ENCODE peak calls at places on chromosomes 11 and 22, in five cellular contexts. K is Peyer's patch, N is psoas muscle, H is mammary epithelial cell, U is HAP-1. L is an unnamed sample.

GRCh38 chr22:24845036-24845918 is 39.3 kb downstream of the SGSM1 start:
- DNase-seq in H (no peak), K (no peak), U (no peak), N (peak; percentile 38), L (no peak)

GRCh38 chr11:45527898-45528297 is 137.5 kb downstream of the CHST1 start:
- DNase-seq in K (no peak), H (peak; percentile 10), N (no peak), U (no peak), L (no peak)

GRCh38 chr11:102730036-102730815 is 5.5 kb upstream of the MMP8 start:
- DNase-seq in K (no peak), N (no peak), U (no peak), H (no peak), L (no peak)

GRCh38 chr11:24683578-24683977 is 186.7 kb downstream of the LUZP2 start:
- DNase-seq in H (no peak), U (no peak), K (no peak), N (no peak), L (no peak)

GRCh38 chr11:103744496-103745153 is 291.8 kb upstream of the DDI1 start:
- DNase-seq in N (no peak), U (no peak), K (no peak), H (no peak), L (no peak)

GRCh38 chr11:132648841-132649240 is 883.5 kb downstream of the OPCML start:
- DNase-seq in K (no peak), U (no peak), N (no peak), H (no peak), L (no peak)

GRCh38 chr22:20131593-20131855 is at the start of gene ZDHHC8:
- DNase-seq in H (no peak), N (peak; percentile 61), K (peak; percentile 66), U (no peak), L (no peak)

GRCh38 chr11:26187639-26188038 is 144.3 kb upstream of the ANO3 start:
- DNase-seq in K (no peak), N (no peak), U (no peak), H (peak; percentile 73), L (no peak)

GRCh38 chr11:68358416-68358815 is 46.0 kb downstream of the LRP5 start:
- DNase-seq in H (no peak), U (no peak), N (no peak), K (no peak), L (no peak)

GRCh38 chr11:68890490-68891231 is 13.0 kb downstream of the MRPL21 start:
- DNase-seq in K (peak; percentile 55), H (no peak), N (peak; percentile 86), U (no peak), L (no peak)

GRCh38 chr11:74465291-74465708 is 2.0 kb downstream of the KCNE3 start:
- DNase-seq in H (no peak), U (no peak), K (peak; percentile 73), N (no peak), L (no peak)

GRCh38 chr22:27347951-27348350 is 453.6 kb downstream of the MN1 start:
- DNase-seq in H (no peak), K (no peak), N (no peak), U (no peak), L (no peak)

GRCh38 chr11:20087118-20087521 is 73.2 kb downstream of the DBX1 start:
- DNase-seq in U (no peak), K (no peak), N (no peak), H (no peak), L (no peak)

GRCh38 chr11:77151804-77152513 is 23.9 kb downstream of the MYO7A start:
- DNase-seq in U (no peak), K (peak; percentile 72), H (peak; percentile 8), N (no peak), L (no peak)

GRCh38 chr11:92443109-92443508 is 218.5 kb downstream of the FAT3 start:
- DNase-seq in H (no peak), K (no peak), N (no peak), U (no peak), L (no peak)

GRCh38 chr11:109135627-109136026 is 286.4 kb upstream of the C11orf87 start:
- DNase-seq in H (no peak), N (no peak), K (no peak), U (no peak), L (no peak)

GRCh38 chr11:113261709-113262475 is 52.5 kb upstream of the TTC12 start:
- DNase-seq in K (no peak), H (peak; percentile 21), U (no peak), N (no peak), L (no peak)

GRCh38 chr11:87425943-87426342 is 388.2 kb downstream of the TMEM135 start:
- DNase-seq in H (no peak), K (no peak), N (no peak), U (no peak), L (no peak)

GRCh38 chr11:24903555-24903954 is 406.7 kb downstream of the LUZP2 start:
- DNase-seq in U (no peak), H (no peak), N (no peak), K (no peak), L (no peak)

GRCh38 chr22:20887375-20887774 is 28.6 kb downstream of the SNAP29 start:
- DNase-seq in U (no peak), K (no peak), H (peak; percentile 35), N (no peak), L (no peak)

GRCh38 chr11:9859491-9860305 is 195.8 kb downstream of the SWAP70 start:
- DNase-seq in U (no peak), K (no peak), N (no peak), H (peak; percentile 25), L (no peak)

GRCh38 chr11:114819028-114819427 is 140.7 kb downstream of the NXPE2 start:
- DNase-seq in N (no peak), H (peak; percentile 3), U (no peak), K (no peak), L (no peak)

GRCh38 chr11:45887587-45887986 is 2.1 kb downstream of the MAPK8IP1 start:
- DNase-seq in K (no peak), U (no peak), H (no peak), N (no peak), L (no peak)

GRCh38 chr22:21020802-21021429 is 6.0 kb downstream of the P2RX6 start:
- DNase-seq in U (no peak), K (no peak), H (no peak), N (no peak), L (no peak)

GRCh38 chr11:35260342-35260985 is 121.5 kb downstream of the CD44 start:
- DNase-seq in U (no peak), H (peak; percentile 27), N (no peak), K (no peak), L (no peak)

GRCh38 chr11:9528573-9529332 is 44.7 kb upstream of the WEE1 start:
- DNase-seq in H (no peak), K (no peak), U (no peak), N (no peak), L (no peak)

GRCh38 chr11:46247090-46247489 is 30.4 kb upstream of the CREB3L1 start:
- DNase-seq in H (peak; percentile 33), N (peak; percentile 48), K (no peak), U (no peak), L (no peak)

GRCh38 chr11:18171377-18172000 is 1.1 kb upstream of the MRGPRX4 start:
- DNase-seq in U (peak; percentile 37), K (no peak), H (peak; percentile 35), N (no peak), L (peak; percentile 41)

GRCh38 chr11:62592989-62593421 is 1.7 kb upstream of the TUT1 start:
- DNase-seq in U (no peak), H (no peak), K (no peak), N (no peak), L (no peak)

GRCh38 chr11:64858467-64859401 is 14.3 kb upstream of the CDC42BPG start:
- DNase-seq in N (peak; percentile 86), U (no peak), K (peak; percentile 87), H (no peak), L (no peak)

GRCh38 chr11:69376155-69377028 is 82.4 kb downstream of the MYEOV start:
- DNase-seq in K (peak; percentile 46), H (peak; percentile 20), U (no peak), N (no peak), L (no peak)

GRCh38 chr11:59247535-59248227 is 35.0 kb upstream of the MPEG1 start:
- DNase-seq in U (no peak), N (peak; percentile 33), H (peak; percentile 57), K (no peak), L (no peak)

GRCh38 chr22:17381237-17381913 is 12.1 kb downstream of the CECR2 start:
- DNase-seq in H (no peak), K (no peak), N (no peak), U (no peak), L (no peak)

GRCh38 chr11:122197055-122197987 is 81.3 kb upstream of the BLID start:
- DNase-seq in U (no peak), H (peak; percentile 96), N (peak; percentile 19), K (no peak), L (no peak)
- H3K4me1 ChIP-seq in U (no peaks in the 10 kb centered on the region), H (peaks cover 73% of the 10 kb centered on the region), N (peaks cover 12% of the 10 kb centered on the region), K (no peaks in the 10 kb centered on the region), L (no peaks in the 10 kb centered on the region)

GRCh38 chr11:1604181-1604580 is 4.1 kb downstream of the KRTAP5-3 start:
- DNase-seq in K (no peak), H (no peak), N (no peak), U (no peak), L (no peak)
- H3K4me1 ChIP-seq in K (no peaks in the 10 kb centered on the region), H (peaks cover 5% of the 10 kb centered on the region), N (no peaks in the 10 kb centered on the region), U (no peaks in the 10 kb centered on the region), L (peaks cover 2% of the 10 kb centered on the region)

DNA sequence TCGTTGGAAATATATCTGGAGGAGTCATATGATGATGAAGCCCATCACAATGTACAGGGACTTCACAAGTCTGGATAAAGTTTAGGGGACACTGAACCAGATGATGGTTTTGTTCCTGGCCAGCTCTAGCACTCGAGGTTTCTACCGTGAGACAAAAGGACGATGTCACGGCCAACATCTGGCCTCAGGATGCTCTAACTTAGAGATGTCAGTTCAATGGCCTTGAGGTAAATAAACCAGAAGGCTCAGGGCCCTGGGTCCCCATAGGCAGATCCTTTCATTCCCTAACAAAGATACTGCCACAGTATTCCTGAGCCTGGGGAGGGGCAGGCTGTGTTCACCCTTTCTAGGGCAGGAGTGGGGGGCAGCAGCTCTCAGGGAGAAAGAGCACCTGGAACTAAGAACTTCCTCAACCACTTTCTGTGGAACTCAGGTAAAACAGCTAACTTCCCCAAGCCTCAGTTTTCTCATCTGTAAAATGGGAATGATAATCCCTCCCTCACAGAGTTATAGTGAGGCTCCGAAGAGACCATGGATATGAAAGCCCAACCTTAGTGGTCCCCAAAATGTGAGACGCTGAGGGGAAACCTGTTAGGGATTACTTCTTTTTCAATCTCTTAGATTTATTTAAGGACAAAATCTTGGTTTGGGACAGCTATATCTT is 18.3 kb downstream of the MS4A10 start:
- DNase-seq in K (no peak), U (no peak), H (no peak), N (no peak), L (no peak)
- H3K4me1 ChIP-seq in K (no peaks in the 10 kb centered on the region), U (no peaks in the 10 kb centered on the region), H (no peaks in the 10 kb centered on the region), N (no peaks in the 10 kb centered on the region), L (no peaks in the 10 kb centered on the region)

DNA sequence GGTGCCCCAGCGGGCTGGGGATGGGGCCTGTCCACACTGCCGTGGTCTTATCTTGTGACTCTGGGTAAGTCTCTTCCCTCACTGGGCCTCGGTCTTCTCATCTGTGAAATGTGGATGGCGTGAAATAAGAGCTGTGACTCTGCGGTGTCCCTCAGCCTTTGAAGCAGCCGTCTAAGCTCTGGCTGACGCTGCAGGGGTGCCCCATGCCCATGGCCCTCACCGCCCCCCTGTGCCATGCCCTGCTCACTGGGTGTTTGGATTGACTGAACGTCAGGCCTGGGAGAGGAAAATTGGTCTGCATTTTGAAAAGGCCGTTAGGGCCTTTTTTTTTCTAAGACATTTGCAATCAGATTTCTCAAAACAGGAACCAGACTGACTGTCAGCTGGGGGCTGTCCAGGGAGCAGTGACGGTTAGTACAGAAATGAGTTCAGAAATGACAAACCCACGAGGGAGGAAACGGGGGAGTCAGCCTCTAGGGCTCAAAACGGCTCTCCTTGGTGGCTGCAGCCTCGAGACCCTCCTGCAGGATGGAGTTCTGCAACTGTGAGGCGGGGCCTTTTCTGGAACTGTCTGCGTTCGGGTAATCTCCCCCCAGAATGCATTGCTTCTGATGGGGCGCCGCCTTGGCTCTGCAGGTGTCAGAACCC is 1.9 kb downstream of the GRK2 start:
- DNase-seq in N (no peak), K (peak; percentile 79), H (no peak), U (no peak), L (no peak)
- H3K4me1 ChIP-seq in N (peaks cover 59% of the 10 kb centered on the region), K (peaks cover 56% of the 10 kb centered on the region), H (peaks cover 45% of the 10 kb centered on the region), U (no peaks in the 10 kb centered on the region), L (peaks cover 13% of the 10 kb centered on the region)

L was measured in iPS DF 6.9.